ENCODE peak calls at places on chromosome 11, in five cellular contexts. L is A549, K is HCT116, E is transverse colon, O is ovary. Z is an unnamed sample.

GRCh38 chr11:121237686-121238658 is 54.6 kb upstream of the SC5D start:
- DNase-seq in E (no peak), L (no peak), O (no peak), K (no peak), Z (no peak)

GRCh38 chr11:723120-723883 is 17.3 kb downstream of the EPS8L2 start:
- DNase-seq in L (peak; percentile 67), K (no peak), O (no peak), E (peak; percentile 57), Z (peak; percentile 71)

GRCh38 chr11:78030429-78031325 is 7.6 kb upstream of the KCTD14 start:
- DNase-seq in E (peak; percentile 73), L (peak; percentile 45), O (no peak), K (no peak), Z (no peak)

GRCh38 chr11:118928870-118929495 is 3.3 kb upstream of the BCL9L start:
- DNase-seq in O (peak; percentile 81), L (peak; percentile 64), K (no peak), E (no peak), Z (peak; percentile 58)

GRCh38 chr11:673866-674265 is 21.2 kb downstream of the DEAF1 start:
- DNase-seq in L (no peak), K (no peak), O (no peak), E (no peak), Z (no peak)

GRCh38 chr11:125207866-125208425 is 43.4 kb downstream of the PKNOX2 start:
- DNase-seq in O (no peak), K (no peak), E (no peak), L (no peak), Z (no peak)

GRCh38 chr11:76251576-76251975 is 45.3 kb upstream of the WNT11 start:
- DNase-seq in K (no peak), L (no peak), O (no peak), E (no peak), Z (no peak)

GRCh38 chr11:117096140-117096972 is 1.9 kb downstream of the SIK3 start:
- DNase-seq in O (no peak), K (no peak), L (peak; percentile 56), E (peak; percentile 52), Z (peak; percentile 74)

GRCh38 chr11:103586756-103587155 is 449.7 kb upstream of the DDI1 start:
- DNase-seq in L (no peak), K (no peak), O (no peak), E (no peak), Z (no peak)

GRCh38 chr11:123585206-123585605 is 69.2 kb downstream of the SCN3B start:
- DNase-seq in K (no peak), E (peak; percentile 27), O (no peak), L (no peak), Z (no peak)

GRCh38 chr11:70519117-70519516 is 120.8 kb downstream of the CTTN start:
- DNase-seq in E (no peak), K (peak; percentile 27), L (no peak), O (no peak), Z (no peak)

GRCh38 chr11:27558401-27558800 is 51.8 kb upstream of the LIN7C start:
- DNase-seq in K (no peak), O (no peak), L (no peak), E (no peak), Z (no peak)

GRCh38 chr11:9028591-9028990 is 24.8 kb upstream of the NRIP3 start:
- DNase-seq in O (no peak), K (no peak), L (no peak), E (no peak), Z (no peak)

GRCh38 chr11:111308140-111308539 is 9.8 kb downstream of the POU2AF3 start:
- DNase-seq in K (no peak), L (peak; percentile 58), E (peak; percentile 87), O (no peak), Z (no peak)

GRCh38 chr11:120254788-120255518 is 15.0 kb downstream of the POU2F3 start:
- DNase-seq in L (no peak), K (no peak), E (no peak), O (no peak), Z (no peak)

GRCh38 chr11:116871248-116871647 is 33.8 kb upstream of the APOA1 start:
- DNase-seq in O (no peak), E (no peak), L (no peak), K (no peak), Z (no peak)

GRCh38 chr11:80637011-80637410 is 1196.2 kb upstream of the TENM4 start:
- DNase-seq in E (no peak), O (no peak), K (no peak), L (no peak), Z (no peak)

GRCh38 chr11:105004021-105004420 is 18.9 kb downstream of the CASP5 start:
- DNase-seq in L (no peak), K (no peak), E (no peak), O (no peak), Z (no peak)

GRCh38 chr11:73204711-73205121 is 13.4 kb upstream of the P2RY2 start:
- DNase-seq in O (no peak), L (no peak), K (no peak), E (peak; percentile 41), Z (no peak)

GRCh38 chr11:118838905-118839553 is 44.7 kb upstream of the CXCR5 start:
- DNase-seq in L (no peak), E (no peak), K (no peak), O (no peak), Z (no peak)

GRCh38 chr11:123137496-123138270 is 57.4 kb downstream of the CLMP start:
- DNase-seq in O (peak; percentile 77), K (no peak), L (no peak), E (peak; percentile 54), Z (no peak)

DNA sequence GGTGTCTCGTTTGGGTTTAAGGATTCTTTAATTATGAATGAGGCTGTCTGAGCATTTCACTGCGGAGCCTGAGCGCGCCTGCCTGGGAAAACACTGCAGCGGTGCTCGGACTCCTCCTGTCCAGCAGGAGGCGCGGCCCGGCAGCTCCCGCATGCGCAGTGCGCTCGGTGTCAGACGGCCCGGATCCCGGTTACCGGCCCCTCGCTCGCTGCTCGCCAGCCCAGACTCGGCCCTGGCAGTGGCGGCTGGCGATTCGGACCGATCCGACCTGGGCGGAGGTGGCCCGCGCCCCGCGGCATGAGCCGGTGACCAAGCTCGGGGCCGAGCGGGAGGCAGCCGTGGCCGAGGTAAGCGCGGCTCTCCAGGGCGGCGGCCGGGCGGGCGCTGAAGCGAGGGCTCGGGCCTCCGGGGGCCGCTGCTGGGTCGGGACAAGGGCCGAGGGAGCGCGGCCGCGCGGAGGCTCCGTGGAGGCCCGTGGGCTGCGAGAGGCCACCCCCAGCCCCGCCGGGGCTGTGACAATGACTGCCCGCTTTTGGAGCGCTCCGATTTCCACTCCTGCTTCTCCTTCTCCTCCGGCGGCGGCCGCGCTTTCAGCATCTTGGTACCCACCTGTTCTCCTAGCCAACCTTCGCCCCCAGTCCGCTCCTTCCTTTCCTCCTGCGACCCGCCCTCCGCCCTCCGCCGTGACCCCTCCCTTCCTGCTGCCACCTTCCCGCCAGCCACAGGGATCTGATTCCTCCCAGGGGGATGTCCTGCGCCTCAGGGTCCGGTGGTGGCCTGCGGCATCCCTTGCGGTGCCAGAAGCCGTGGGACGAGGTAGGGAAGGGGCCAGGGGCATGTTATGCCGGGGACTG is at the start of gene EXT2:
- DNase-seq in O (peak; percentile 87), K (peak; percentile 49), L (peak; percentile 85), E (peak; percentile 91), Z (peak; percentile 93)
- TF ChIP-seq POLR2A in O (peak; percentile 51), K (peak; percentile 24), L (peak; percentile 68), E (peak; percentile 54), Z (peak; percentile 46)

DNA sequence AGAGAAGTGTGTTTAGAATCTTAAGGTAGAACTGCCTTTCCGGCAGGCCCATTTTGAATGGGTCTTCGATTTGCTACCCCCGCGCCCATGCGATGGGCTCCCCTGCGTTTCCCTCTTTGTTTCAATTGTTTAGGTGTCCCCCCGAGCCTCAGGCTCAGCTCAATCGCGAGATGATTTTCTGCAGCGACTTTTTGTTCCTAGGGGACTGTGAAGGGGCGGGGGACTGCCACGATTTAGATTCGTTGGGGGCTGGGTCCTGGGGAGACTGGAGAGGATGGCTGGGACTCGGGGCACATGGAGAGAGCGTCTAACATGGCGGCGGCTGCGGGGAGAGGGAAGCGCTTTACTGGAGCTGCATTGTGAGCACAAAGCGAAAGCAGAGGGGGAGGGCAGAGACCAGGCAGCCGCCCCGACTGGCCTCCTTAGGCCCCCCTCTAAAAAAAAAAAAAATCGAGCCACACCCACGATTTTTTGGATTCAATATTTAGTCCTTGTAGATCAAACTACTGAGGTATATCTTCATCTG is 1.7 kb downstream of the CAPRIN1 start:
- DNase-seq in K (no peak), L (peak; percentile 82), E (peak; percentile 83), O (peak; percentile 52), Z (peak; percentile 91)
- TF ChIP-seq POLR2A in K (no peak), L (peak; percentile 43), E (peak; percentile 56), O (no peak), Z (peak; percentile 34)

GRCh38 chr11:21289686-21290085 is 620.3 kb downstream of the NELL1 start:
- DNase-seq in L (no peak), O (no peak), E (no peak), K (no peak), Z (no peak)
- TF ChIP-seq POLR2A in L (no peak), O (no peak), E (no peak), K (no peak), Z (no peak)

DNA sequence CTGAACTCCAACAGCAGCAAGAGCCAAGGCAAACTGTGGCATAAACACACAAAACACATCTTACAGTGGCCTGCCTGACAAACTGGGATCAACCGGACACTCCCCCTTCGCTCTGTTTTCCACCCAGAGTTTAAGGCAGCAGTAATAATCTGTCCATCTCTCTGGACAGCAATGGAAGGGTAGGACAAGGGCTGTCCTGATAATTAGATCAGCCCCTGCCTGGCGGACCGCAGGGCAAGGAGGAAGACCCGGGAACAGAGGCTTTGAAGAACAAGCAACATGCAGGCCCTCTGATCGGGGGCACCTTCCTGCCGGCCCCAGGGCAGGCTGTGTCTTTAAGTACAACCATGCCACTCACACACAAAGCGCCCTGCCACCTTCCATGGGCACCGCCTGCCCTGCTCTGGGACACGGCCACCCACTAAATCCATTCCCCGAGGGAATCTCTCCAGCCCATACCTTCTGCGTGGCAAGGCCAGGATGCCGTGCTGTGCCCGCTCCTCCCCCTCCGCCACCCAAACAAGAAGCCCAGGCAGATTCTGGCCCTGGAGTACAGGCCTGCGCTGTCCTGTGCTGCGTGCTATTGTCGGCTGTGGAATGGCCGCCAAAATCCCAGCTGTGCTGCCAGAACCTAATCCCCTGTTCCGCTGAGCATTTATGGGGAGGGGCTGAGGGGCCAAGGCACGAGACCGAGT is 38.8 kb downstream of the NUMA1 start:
- DNase-seq in L (peak; percentile 65), O (peak; percentile 72), E (peak; percentile 70), K (peak; percentile 40), Z (peak; percentile 54)
- TF ChIP-seq POLR2A in L (peak; percentile 40), O (peak; percentile 15), E (peak; percentile 73), K (no peak), Z (peak; percentile 29)

DNA sequence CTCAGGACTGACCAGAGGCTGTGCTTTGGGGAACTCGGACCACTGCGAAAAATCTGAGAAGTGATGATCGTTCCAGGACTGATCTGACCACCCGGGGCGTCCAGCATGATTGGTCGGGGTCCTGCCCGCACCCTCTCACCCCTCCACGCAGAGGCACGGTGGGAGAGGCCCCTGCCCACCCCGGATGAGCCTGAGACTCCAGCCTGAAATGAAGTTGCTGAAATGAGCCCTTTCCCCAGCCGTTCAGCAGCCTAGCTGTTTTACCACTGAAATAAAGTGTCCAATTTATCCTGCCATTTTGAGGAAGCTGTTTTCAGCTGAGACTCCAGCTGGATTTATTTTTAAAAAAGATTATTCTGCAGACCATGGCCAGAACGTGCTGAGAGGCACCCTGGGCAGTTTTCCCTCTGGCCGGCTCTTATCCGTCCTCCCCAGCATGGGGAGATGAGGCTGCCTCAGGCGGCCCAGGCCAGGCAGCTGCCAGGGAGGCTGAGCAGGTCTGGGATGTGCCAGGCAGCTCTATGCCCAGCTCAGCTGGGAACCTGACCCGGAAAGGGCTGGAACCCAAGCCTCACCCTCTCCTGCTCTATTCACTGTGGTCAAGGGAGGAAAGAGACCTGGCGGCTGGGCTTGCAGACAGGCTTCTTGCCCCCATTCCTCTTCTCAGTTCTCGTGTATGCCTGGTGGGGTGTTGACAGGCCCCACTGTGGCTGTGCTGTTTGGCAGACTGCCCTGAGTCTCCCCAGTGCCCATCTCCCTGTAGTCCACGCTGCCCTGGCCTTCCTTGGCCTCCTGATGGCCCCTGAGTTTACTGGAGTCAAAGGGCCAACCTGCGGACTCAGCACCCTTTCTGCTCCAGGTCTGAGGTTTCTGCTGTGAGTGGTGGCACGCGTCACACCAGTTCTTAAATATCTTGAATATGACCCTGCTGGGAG is 161.0 kb upstream of the B3GAT1 start:
- DNase-seq in E (no peak), K (no peak), L (no peak), O (no peak), Z (no peak)
- TF ChIP-seq POLR2A in E (no peak), K (no peak), L (no peak), O (no peak), Z (no peak)

Z was measured in erythroblast.